ENCODE peak calls at places on chromosomes 6 and 20, in six cellular contexts. One of them, this sample, is unnamed.

GRCh38 chr20:42204261-42204660 is 586.1 kb upstream of the CHD6 start:
- DNase-seq in transverse colon: no peak
- DNase-seq in tibial nerve: peak; percentile 29
- DNase-seq in A549: no peak
- DNase-seq in esophagus muscularis mucosa: no peak
- DNase-seq in sigmoid colon: no peak
- DNase-seq in this sample: no peak

GRCh38 chr6:159871911-159872310 is 18.9 kb upstream of the MAS1 start:
- DNase-seq in transverse colon: no peak
- DNase-seq in tibial nerve: no peak
- DNase-seq in A549: no peak
- DNase-seq in esophagus muscularis mucosa: no peak
- DNase-seq in sigmoid colon: no peak
- DNase-seq in this sample: no peak

GRCh38 chr6:167861424-167861823 is 34.7 kb downstream of the AFDN start:
- DNase-seq in transverse colon: no peak
- DNase-seq in tibial nerve: no peak
- DNase-seq in A549: no peak
- DNase-seq in esophagus muscularis mucosa: no peak
- DNase-seq in sigmoid colon: no peak
- DNase-seq in this sample: no peak

GRCh38 chr20:58020656-58021454 is 207.6 kb downstream of the ANKRD60 start:
- DNase-seq in transverse colon: no peak
- DNase-seq in tibial nerve: no peak
- DNase-seq in A549: no peak
- DNase-seq in esophagus muscularis mucosa: no peak
- DNase-seq in sigmoid colon: no peak
- DNase-seq in this sample: no peak

GRCh38 chr6:116447052-116447451 is 14.1 kb upstream of the CALHM6 start:
- DNase-seq in transverse colon: no peak
- DNase-seq in tibial nerve: no peak
- DNase-seq in A549: no peak
- DNase-seq in esophagus muscularis mucosa: no peak
- DNase-seq in sigmoid colon: no peak
- DNase-seq in this sample: no peak

GRCh38 chr6:144675231-144675861 is 390.2 kb downstream of the UTRN start:
- DNase-seq in transverse colon: peak; percentile 69
- DNase-seq in tibial nerve: peak; percentile 21
- DNase-seq in A549: no peak
- DNase-seq in esophagus muscularis mucosa: no peak
- DNase-seq in sigmoid colon: no peak
- DNase-seq in this sample: peak; percentile 63

GRCh38 chr20:19947611-19948264 is 69.4 kb upstream of the NAA20 start:
- DNase-seq in transverse colon: no peak
- DNase-seq in tibial nerve: no peak
- DNase-seq in A549: no peak
- DNase-seq in esophagus muscularis mucosa: no peak
- DNase-seq in sigmoid colon: no peak
- DNase-seq in this sample: no peak

GRCh38 chr6:29828471-29828797 is 809 bp downstream of the HLA-G start:
- DNase-seq in transverse colon: no peak
- DNase-seq in tibial nerve: no peak
- DNase-seq in A549: no peak
- DNase-seq in esophagus muscularis mucosa: no peak
- DNase-seq in sigmoid colon: no peak
- DNase-seq in this sample: no peak

GRCh38 chr20:57429579-57430202 is 38.5 kb downstream of the RBM38 start:
- DNase-seq in transverse colon: no peak
- DNase-seq in tibial nerve: no peak
- DNase-seq in A549: no peak
- DNase-seq in esophagus muscularis mucosa: no peak
- DNase-seq in sigmoid colon: no peak
- DNase-seq in this sample: no peak

GRCh38 chr20:62755817-62756724 is 40.2 kb upstream of the MRGBP start:
- DNase-seq in transverse colon: no peak
- DNase-seq in tibial nerve: no peak
- DNase-seq in A549: no peak
- DNase-seq in esophagus muscularis mucosa: no peak
- DNase-seq in sigmoid colon: no peak
- DNase-seq in this sample: no peak

GRCh38 chr6:37838209-37838921 is 18.8 kb downstream of the ZFAND3 start:
- DNase-seq in transverse colon: no peak
- DNase-seq in tibial nerve: no peak
- DNase-seq in A549: no peak
- DNase-seq in esophagus muscularis mucosa: no peak
- DNase-seq in sigmoid colon: no peak
- DNase-seq in this sample: no peak

GRCh38 chr6:102944475-102944874 is 1551.0 kb downstream of the GRIK2 start:
- DNase-seq in transverse colon: no peak
- DNase-seq in tibial nerve: no peak
- DNase-seq in A549: no peak
- DNase-seq in esophagus muscularis mucosa: no peak
- DNase-seq in sigmoid colon: no peak
- DNase-seq in this sample: no peak

GRCh38 chr20:23005761-23006160 is 29.4 kb upstream of the SSTR4 start:
- DNase-seq in transverse colon: no peak
- DNase-seq in tibial nerve: no peak
- DNase-seq in A549: no peak
- DNase-seq in esophagus muscularis mucosa: no peak
- DNase-seq in sigmoid colon: no peak
- DNase-seq in this sample: no peak

DNA sequence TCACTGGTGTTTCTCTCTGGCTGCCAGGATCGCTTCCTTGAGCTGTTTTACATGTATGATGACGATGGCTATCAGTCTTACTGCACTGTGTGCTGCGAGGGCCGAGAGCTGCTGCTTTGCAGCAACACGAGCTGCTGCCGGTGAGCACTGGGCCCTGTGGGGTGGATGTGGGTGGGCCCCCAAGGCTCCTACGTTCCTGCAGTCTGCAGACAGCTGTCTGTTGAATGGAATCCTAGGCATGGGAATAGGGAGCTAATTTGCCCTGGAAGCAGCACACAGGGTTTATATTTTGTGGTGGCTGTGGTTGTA is 22.6 kb upstream of the MAPRE1 start:
- DNase-seq in transverse colon: no peak
- DNase-seq in tibial nerve: no peak
- DNase-seq in A549: no peak
- DNase-seq in esophagus muscularis mucosa: no peak
- DNase-seq in sigmoid colon: no peak
- DNase-seq in this sample: peak; percentile 49
- H3K4me3 ChIP-seq in transverse colon: no peak overlapping the region
- H3K4me3 ChIP-seq in tibial nerve: no peak overlapping the region
- H3K4me3 ChIP-seq in A549: no peak overlapping the region
- H3K4me3 ChIP-seq in esophagus muscularis mucosa: no peak overlapping the region
- H3K4me3 ChIP-seq in sigmoid colon: no peak overlapping the region
- H3K4me3 ChIP-seq in this sample: no peak overlapping the region

DNA sequence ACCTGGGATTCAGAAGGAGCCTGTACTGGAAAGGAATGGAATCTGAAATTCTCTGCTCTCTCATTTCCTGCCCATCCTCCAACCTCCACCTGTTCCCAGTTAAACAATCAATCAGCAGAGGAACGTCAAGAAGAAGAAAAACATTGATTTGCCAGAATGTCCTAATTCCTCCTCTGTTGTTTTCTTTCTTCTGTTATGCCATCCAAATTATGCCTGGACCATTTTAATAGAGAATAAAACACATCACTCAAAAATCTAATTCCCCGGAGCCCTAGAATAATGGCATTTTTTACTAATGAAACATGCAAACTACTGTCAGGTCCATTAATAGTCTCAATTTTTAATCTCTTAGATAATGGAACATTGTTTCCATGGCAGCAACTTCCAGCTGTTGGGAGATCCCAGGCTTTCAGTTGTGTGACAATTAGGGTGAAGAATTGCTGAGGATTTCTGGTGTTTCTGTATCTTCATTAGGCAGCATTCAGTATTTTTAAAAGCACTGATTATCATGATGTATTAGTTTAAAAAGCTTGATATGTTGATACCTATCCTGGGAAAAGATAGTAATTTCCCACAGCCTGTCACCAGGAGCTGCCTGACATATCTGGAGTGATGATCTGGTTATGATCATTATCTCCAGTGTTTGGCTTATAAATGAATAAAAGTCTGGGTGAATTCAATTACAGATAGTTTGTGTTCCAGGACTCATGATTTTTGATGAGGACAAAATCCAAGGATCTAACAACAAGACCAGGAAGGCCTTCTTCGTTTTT is 209.8 kb downstream of the TPBG start:
- DNase-seq in transverse colon: no peak
- DNase-seq in tibial nerve: no peak
- DNase-seq in A549: no peak
- DNase-seq in esophagus muscularis mucosa: no peak
- DNase-seq in sigmoid colon: no peak
- DNase-seq in this sample: no peak
- TF ChIP-seq EP300 in transverse colon: no peak
- TF ChIP-seq EP300 in tibial nerve: no peak
- TF ChIP-seq EP300 in A549: no peak
- TF ChIP-seq EP300 in esophagus muscularis mucosa: no peak
- TF ChIP-seq EP300 in sigmoid colon: no peak
- TF ChIP-seq EP300 in this sample: no peak

GRCh38 chr20:2745060-2745910 is 52.7 kb downstream of the EBF4 start:
- DNase-seq in transverse colon: no peak
- DNase-seq in tibial nerve: no peak
- DNase-seq in A549: no peak
- DNase-seq in esophagus muscularis mucosa: peak; percentile 82
- DNase-seq in sigmoid colon: peak; percentile 59
- DNase-seq in this sample: no peak

GRCh38 chr20:2742431-2742830 is 49.9 kb downstream of the EBF4 start:
- DNase-seq in transverse colon: no peak
- DNase-seq in tibial nerve: no peak
- DNase-seq in A549: no peak
- DNase-seq in esophagus muscularis mucosa: peak; percentile 68
- DNase-seq in sigmoid colon: no peak
- DNase-seq in this sample: no peak

GRCh38 chr20:2741881-2742280 is 49.3 kb downstream of the EBF4 start:
- DNase-seq in transverse colon: no peak
- DNase-seq in tibial nerve: no peak
- DNase-seq in A549: no peak
- DNase-seq in esophagus muscularis mucosa: peak; percentile 57
- DNase-seq in sigmoid colon: no peak
- DNase-seq in this sample: no peak

GRCh38 chr20:2741463-2741862 is 48.9 kb downstream of the EBF4 start:
- DNase-seq in transverse colon: no peak
- DNase-seq in tibial nerve: no peak
- DNase-seq in A549: no peak
- DNase-seq in esophagus muscularis mucosa: peak; percentile 14
- DNase-seq in sigmoid colon: no peak
- DNase-seq in this sample: no peak

GRCh38 chr20:2742934-2743559 is 50.5 kb downstream of the EBF4 start:
- DNase-seq in transverse colon: peak; percentile 50
- DNase-seq in tibial nerve: peak; percentile 38
- DNase-seq in A549: peak; percentile 87
- DNase-seq in esophagus muscularis mucosa: peak; percentile 87
- DNase-seq in sigmoid colon: peak; percentile 76
- DNase-seq in this sample: no peak
- H3K4me3 ChIP-seq in transverse colon: no peak overlapping the region
- H3K4me3 ChIP-seq in tibial nerve: no peak overlapping the region
- H3K4me3 ChIP-seq in A549: no peak overlapping the region
- H3K4me3 ChIP-seq in esophagus muscularis mucosa: no peak overlapping the region
- H3K4me3 ChIP-seq in sigmoid colon: no peak overlapping the region
- H3K4me3 ChIP-seq in this sample: no peak overlapping the region

GRCh38 chr20:36122931-36123288 is 31.6 kb upstream of the EPB41L1 start:
- DNase-seq in transverse colon: no peak
- DNase-seq in tibial nerve: no peak
- DNase-seq in A549: no peak
- DNase-seq in esophagus muscularis mucosa: no peak
- DNase-seq in sigmoid colon: no peak
- DNase-seq in this sample: no peak
- TF ChIP-seq EP300 in transverse colon: no peak
- TF ChIP-seq EP300 in tibial nerve: no peak
- TF ChIP-seq EP300 in A549: no peak
- TF ChIP-seq EP300 in esophagus muscularis mucosa: no peak
- TF ChIP-seq EP300 in sigmoid colon: no peak
- TF ChIP-seq EP300 in this sample: no peak

GRCh38 chr6:125792172-125792571 is 1.4 kb downstream of the NCOA7 start:
- DNase-seq in transverse colon: no peak
- DNase-seq in tibial nerve: no peak
- DNase-seq in A549: no peak
- DNase-seq in esophagus muscularis mucosa: no peak
- DNase-seq in sigmoid colon: no peak
- DNase-seq in this sample: no peak

GRCh38 chr6:125793863-125794262 is 3.1 kb downstream of the NCOA7 start:
- DNase-seq in transverse colon: no peak
- DNase-seq in tibial nerve: no peak
- DNase-seq in A549: no peak
- DNase-seq in esophagus muscularis mucosa: no peak
- DNase-seq in sigmoid colon: no peak
- DNase-seq in this sample: no peak

GRCh38 chr6:125793280-125793679 is 2.5 kb downstream of the NCOA7 start:
- DNase-seq in transverse colon: no peak
- DNase-seq in tibial nerve: no peak
- DNase-seq in A549: no peak
- DNase-seq in esophagus muscularis mucosa: no peak
- DNase-seq in sigmoid colon: no peak
- DNase-seq in this sample: peak; percentile 31

GRCh38 chr6:125791820-125792165 is 1.0 kb downstream of the NCOA7 start:
- DNase-seq in transverse colon: no peak
- DNase-seq in tibial nerve: no peak
- DNase-seq in A549: no peak
- DNase-seq in esophagus muscularis mucosa: no peak
- DNase-seq in sigmoid colon: no peak
- DNase-seq in this sample: no peak

DNA sequence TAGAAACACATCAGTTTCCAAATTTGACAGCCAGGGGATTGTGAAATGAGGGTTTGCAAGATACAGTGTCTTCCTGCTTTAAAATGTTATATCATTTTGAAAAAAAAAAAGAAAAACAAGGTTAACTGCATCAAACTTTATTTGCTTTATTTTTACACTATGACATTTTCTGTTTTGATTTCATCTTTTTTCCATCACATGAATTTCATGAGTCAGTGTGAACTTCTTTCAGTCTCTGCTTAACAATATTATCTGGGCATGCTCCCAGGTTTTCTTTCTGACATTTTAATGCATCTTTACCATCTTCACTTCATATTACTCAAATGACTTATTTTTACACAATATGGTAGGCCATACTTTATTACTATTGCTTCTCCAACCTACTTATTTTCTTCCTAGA is 1.9 kb downstream of the NCOA7 start:
- DNase-seq in transverse colon: no peak
- DNase-seq in tibial nerve: no peak
- DNase-seq in A549: no peak
- DNase-seq in esophagus muscularis mucosa: no peak
- DNase-seq in sigmoid colon: no peak
- DNase-seq in this sample: no peak
- H3K4me3 ChIP-seq in transverse colon: no peak overlapping the region
- H3K4me3 ChIP-seq in tibial nerve: no peak overlapping the region
- H3K4me3 ChIP-seq in A549: peak overlapping the region; percentile 81
- H3K4me3 ChIP-seq in esophagus muscularis mucosa: peak overlapping the region; percentile 91
- H3K4me3 ChIP-seq in sigmoid colon: no peak overlapping the region
- H3K4me3 ChIP-seq in this sample: no peak overlapping the region

GRCh38 chr20:17140894-17141293 is 85.9 kb upstream of the PCSK2 start:
- DNase-seq in transverse colon: no peak
- DNase-seq in tibial nerve: no peak
- DNase-seq in A549: no peak
- DNase-seq in esophagus muscularis mucosa: no peak
- DNase-seq in sigmoid colon: no peak
- DNase-seq in this sample: no peak
- TF ChIP-seq EP300 in transverse colon: no peak
- TF ChIP-seq EP300 in tibial nerve: no peak
- TF ChIP-seq EP300 in A549: no peak
- TF ChIP-seq EP300 in esophagus muscularis mucosa: no peak
- TF ChIP-seq EP300 in sigmoid colon: no peak
- TF ChIP-seq EP300 in this sample: no peak